ENCODE peak calls at places on chromosomes 6 and 20, in seven cellular contexts. Y, V, L, I, H, M and T are unnamed samples.

GRCh38 chr6:138405816-138406403 is 1.9 kb downstream of the HEBP2 start:
- DNase-seq in Y (no peak), L (no peak), V (no peak), H (no peak), I (no peak), M (no peak), T (no peak)

GRCh38 chr6:455006-455585 is 63.5 kb downstream of the IRF4 start:
- DNase-seq in V (no peak), I (no peak), H (no peak), Y (no peak), L (peak; percentile 12), M (no peak), T (no peak)

GRCh38 chr6:32883789-32884188 is 29.8 kb downstream of the PSMB9 start:
- DNase-seq in M (peak; percentile 23), Y (peak; percentile 81), V (no peak), L (peak; percentile 60), H (no peak), I (no peak), T (peak; percentile 8)

GRCh38 chr6:31791324-31792089 is 4.0 kb downstream of the VARS1 start:
- DNase-seq in L (peak; percentile 39), V (peak; percentile 55), M (peak; percentile 36), I (no peak), Y (peak; percentile 72), H (peak; percentile 76), T (peak; percentile 82)

GRCh38 chr6:85126448-85127178 is 323.3 kb upstream of the NT5E start:
- DNase-seq in M (peak; percentile 27), L (peak; percentile 2), V (peak; percentile 57), I (peak; percentile 31), Y (peak; percentile 49), H (peak; percentile 89), T (peak; percentile 90)

GRCh38 chr20:1331101-1331500 is 2.2 kb upstream of the SDCBP2 start:
- DNase-seq in L (no peak), Y (no peak), M (no peak), V (no peak), I (no peak), H (peak; percentile 18), T (no peak)

GRCh38 chr6:15551262-15551661 is 111.6 kb downstream of the DTNBP1 start:
- DNase-seq in V (no peak), L (no peak), M (no peak), Y (no peak), H (no peak), I (no peak), T (no peak)

GRCh38 chr6:41531591-41532582 is 14.3 kb upstream of the FOXP4 start:
- DNase-seq in I (no peak), M (peak; percentile 6), Y (peak; percentile 78), V (no peak), L (peak; percentile 67), H (no peak), T (no peak)

GRCh38 chr6:111651185-111652034 is 45.7 kb upstream of the TRAF3IP2 start:
- DNase-seq in V (no peak), I (no peak), M (no peak), L (peak; percentile 11), Y (no peak), H (no peak), T (no peak)

GRCh38 chr6:77368660-77369313 is 94.5 kb downstream of the HTR1B start:
- DNase-seq in M (no peak), L (peak; percentile 38), Y (peak; percentile 68), H (peak; percentile 80), I (peak; percentile 15), V (no peak), T (peak; percentile 68)

GRCh38 chr6:144480518-144480917 is 195.4 kb downstream of the UTRN start:
- DNase-seq in Y (no peak), M (no peak), H (no peak), L (peak; percentile 26), I (no peak), V (no peak), T (no peak)

GRCh38 chr6:117550618-117551242 is 51.6 kb downstream of the GOPC start:
- DNase-seq in H (no peak), Y (no peak), I (no peak), L (no peak), V (no peak), M (no peak), T (no peak)

GRCh38 chr20:32456869-32457421 is 98.8 kb downstream of the ASXL1 start:
- DNase-seq in H (peak; percentile 79), V (peak; percentile 75), M (peak; percentile 37), I (no peak), Y (peak; percentile 76), L (peak; percentile 17), T (peak; percentile 78)

GRCh38 chr6:40000964-40001515 is 66.8 kb upstream of the MOCS1 start:
- DNase-seq in Y (no peak), V (no peak), I (no peak), M (peak; percentile 65), H (no peak), L (no peak), T (no peak)

GRCh38 chr20:39042279-39043150 is 80.4 kb downstream of the DHX35 start:
- DNase-seq in H (no peak), I (no peak), M (peak; percentile 92), Y (no peak), L (peak; percentile 50), V (no peak), T (no peak)

GRCh38 chr6:11744753-11745152 is 33.9 kb downstream of the ADTRP start:
- DNase-seq in I (no peak), H (no peak), M (peak; percentile 41), V (no peak), Y (peak; percentile 85), L (peak; percentile 71), T (no peak)

GRCh38 chr6:12528581-12529363 is 187.8 kb upstream of the PHACTR1 start:
- DNase-seq in M (no peak), H (no peak), Y (peak; percentile 26), V (no peak), L (no peak), I (no peak), T (peak; percentile 88)

GRCh38 chr20:51800132-51800721 is 2.1 kb downstream of the SALL4 start:
- DNase-seq in V (peak; percentile 86), L (no peak), I (peak; percentile 82), M (peak; percentile 68), Y (peak; percentile 61), H (peak; percentile 97), T (peak; percentile 93)

GRCh38 chr6:18349350-18349749 is 37.8 kb upstream of the RNF144B start:
- DNase-seq in I (no peak), L (no peak), Y (no peak), H (no peak), V (no peak), M (peak; percentile 94), T (no peak)

GRCh38 chr6:104326173-104327001 is 533.3 kb downstream of the HACE1 start:
- DNase-seq in M (peak; percentile 9), H (no peak), Y (peak; percentile 42), L (no peak), V (no peak), I (no peak), T (peak; percentile 92)

GRCh38 chr6:37624606-37625574 is 72.8 kb downstream of the MDGA1 start:
- DNase-seq in V (no peak), I (no peak), L (no peak), Y (no peak), H (no peak), M (peak; percentile 9), T (no peak)

GRCh38 chr20:8360035-8360434 is 228.0 kb downstream of the PLCB1 start:
- DNase-seq in H (no peak), I (no peak), V (no peak), L (no peak), Y (no peak), M (no peak), T (peak; percentile 89)

DNA sequence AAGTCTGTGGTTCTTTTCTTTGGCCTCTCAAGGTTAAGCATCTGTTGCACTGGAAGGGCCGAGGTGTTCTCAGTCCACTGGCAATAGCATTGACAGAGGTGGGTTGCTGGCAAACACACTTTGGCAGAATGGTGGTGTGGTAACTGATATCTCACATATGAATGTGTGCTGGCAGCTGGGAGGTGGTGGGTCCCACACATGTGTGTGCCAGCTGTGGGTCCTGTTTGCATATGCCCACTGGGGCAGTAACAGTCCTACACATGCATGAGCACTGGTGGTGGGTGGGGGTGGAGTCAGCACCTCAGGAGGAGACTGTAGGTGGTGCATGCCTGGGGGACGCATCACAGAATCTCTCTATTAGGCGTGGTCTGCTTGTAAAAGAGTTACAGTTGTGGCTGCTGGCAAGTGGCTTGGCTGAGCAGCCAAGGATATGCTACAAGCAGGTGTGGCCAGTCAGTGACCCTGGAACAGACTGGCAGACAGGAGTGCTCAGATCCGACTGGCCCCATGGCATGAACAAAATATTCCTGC is 934.3 kb downstream of the GRIK2 start:
- DNase-seq in I (no peak), M (no peak), Y (no peak), H (no peak), V (no peak), L (no peak), T (peak; percentile 13)
- H3K18ac ChIP-seq in I (no peak overlapping the region), M (no peak overlapping the region), Y (no peak overlapping the region), H (no peak overlapping the region), V (no peak overlapping the region), L (no peak overlapping the region), T (no peak overlapping the region)

DNA sequence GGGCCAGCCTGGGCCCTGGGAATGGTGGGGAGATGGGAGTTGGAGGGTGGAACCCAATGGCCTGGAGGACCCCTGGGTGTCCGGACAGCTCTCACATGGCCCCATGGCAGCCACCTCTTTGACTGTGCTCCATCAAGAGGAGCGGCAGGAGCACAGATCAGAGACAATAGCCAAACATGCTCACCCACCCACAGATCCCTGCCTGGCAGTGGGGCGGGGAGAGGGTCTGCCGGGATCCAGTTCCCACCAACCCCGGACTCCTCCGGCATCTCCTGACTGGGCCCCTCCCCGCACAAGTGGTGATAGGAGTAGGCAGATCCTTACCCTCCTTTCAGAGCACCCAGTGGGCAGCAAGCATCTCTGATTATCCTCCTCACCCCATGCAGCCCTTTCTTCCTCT is 31.9 kb upstream of the MRPS18A start:
- DNase-seq in M (no peak), V (no peak), Y (no peak), I (no peak), H (no peak), L (no peak), T (no peak)
- H3K18ac ChIP-seq in M (no peak overlapping the region), V (peak overlapping the region; percentile 9), Y (no peak overlapping the region), I (no peak overlapping the region), H (no peak overlapping the region), L (no peak overlapping the region), T (no peak overlapping the region)

DNA sequence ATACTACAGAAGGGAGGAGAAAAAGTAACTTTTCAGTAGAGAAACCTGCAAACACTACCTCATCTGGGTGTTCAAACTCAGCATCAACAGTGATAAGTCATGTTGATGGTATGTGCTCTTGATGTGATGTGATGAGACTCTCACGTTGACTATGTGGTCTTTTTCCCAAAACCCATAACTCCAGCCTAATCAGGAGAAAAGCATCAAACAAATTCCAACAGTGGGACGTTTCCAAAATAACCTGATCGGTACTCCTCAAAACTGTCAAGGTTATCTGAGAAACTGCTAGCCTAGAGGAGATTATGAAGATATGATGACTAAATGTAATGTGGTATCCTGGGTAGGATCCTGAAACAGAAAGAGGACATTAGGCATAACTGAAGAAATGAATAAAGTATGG is 41.9 kb upstream of the TAB2 start:
- DNase-seq in M (peak; percentile 91), L (no peak), I (no peak), H (no peak), V (no peak), Y (no peak), T (no peak)
- H3K18ac ChIP-seq in M (no peak overlapping the region), L (no peak overlapping the region), I (no peak overlapping the region), H (no peak overlapping the region), V (no peak overlapping the region), Y (no peak overlapping the region), T (no peak overlapping the region)

DNA sequence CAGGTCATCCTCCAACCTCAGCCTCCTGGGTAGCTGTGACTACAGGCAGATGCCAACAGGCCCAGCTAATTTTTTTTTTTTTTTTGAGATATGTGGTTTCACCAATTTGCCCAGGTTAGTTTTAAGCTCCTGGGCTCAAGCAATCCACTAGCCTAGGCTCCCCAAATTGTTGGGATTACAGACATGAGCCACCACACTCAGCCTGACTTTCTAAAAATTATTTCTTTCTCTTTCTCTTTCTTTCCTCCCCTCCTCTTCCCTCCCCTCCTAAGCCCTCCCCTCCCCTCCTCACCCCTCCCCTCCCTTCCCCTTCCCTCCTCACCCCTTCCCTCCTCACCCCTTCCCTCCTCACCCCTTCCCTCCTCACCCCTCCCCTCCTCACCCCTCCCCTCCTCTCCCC is 127.3 kb downstream of the BTBD3 start:
- DNase-seq in V (no peak), H (no peak), I (no peak), Y (no peak), M (no peak), L (no peak), T (no peak)
- H3K18ac ChIP-seq in V (no peak overlapping the region), H (no peak overlapping the region), I (no peak overlapping the region), Y (no peak overlapping the region), M (no peak overlapping the region), L (no peak overlapping the region), T (no peak overlapping the region)